ENCODE peak calls at places on chromosomes 11 and 22, in eight cellular contexts. One of them, this sample, is unnamed.

GRCh38 chr22:42318967-42319366 is 48.5 kb upstream of the TCF20 start:
- DNase-seq in tibial nerve: no peak
- DNase-seq in body of pancreas: no peak
- DNase-seq in CD8-positive, alpha-beta T cell: no peak
- DNase-seq in small intestine: no peak
- DNase-seq in A673: no peak
- DNase-seq in bronchial epithelial cell: no peak
- DNase-seq in Panc1: no peak
- DNase-seq in this sample: no peak

GRCh38 chr22:27719033-27719341 is 82.6 kb downstream of the MN1 start:
- DNase-seq in A673: no peak
- DNase-seq in tibial nerve: no peak
- DNase-seq in bronchial epithelial cell: peak; percentile 16
- DNase-seq in body of pancreas: no peak
- DNase-seq in Panc1: no peak
- DNase-seq in CD8-positive, alpha-beta T cell: no peak
- DNase-seq in small intestine: no peak
- DNase-seq in this sample: no peak

GRCh38 chr11:78262710-78263109 is 74.0 kb downstream of the USP35 start:
- DNase-seq in Panc1: no peak
- DNase-seq in A673: no peak
- DNase-seq in small intestine: no peak
- DNase-seq in tibial nerve: no peak
- DNase-seq in bronchial epithelial cell: no peak
- DNase-seq in CD8-positive, alpha-beta T cell: no peak
- DNase-seq in body of pancreas: no peak
- DNase-seq in this sample: no peak

GRCh38 chr11:117808768-117809167 is 11.8 kb upstream of the DSCAML1 start:
- DNase-seq in tibial nerve: no peak
- DNase-seq in CD8-positive, alpha-beta T cell: no peak
- DNase-seq in bronchial epithelial cell: no peak
- DNase-seq in A673: no peak
- DNase-seq in body of pancreas: no peak
- DNase-seq in small intestine: no peak
- DNase-seq in Panc1: no peak
- DNase-seq in this sample: no peak

GRCh38 chr11:64566042-64566914 is 24.7 kb upstream of the SLC22A12 start:
- DNase-seq in tibial nerve: no peak
- DNase-seq in small intestine: peak; percentile 51
- DNase-seq in Panc1: no peak
- DNase-seq in A673: peak; percentile 88
- DNase-seq in bronchial epithelial cell: peak; percentile 87
- DNase-seq in CD8-positive, alpha-beta T cell: no peak
- DNase-seq in body of pancreas: peak; percentile 84
- DNase-seq in this sample: peak; percentile 72

GRCh38 chr22:41286639-41287091 is 678 bp upstream of the RANGAP1 start:
- DNase-seq in CD8-positive, alpha-beta T cell: peak; percentile 34
- DNase-seq in body of pancreas: peak; percentile 56
- DNase-seq in tibial nerve: no peak
- DNase-seq in A673: peak; percentile 61
- DNase-seq in bronchial epithelial cell: no peak
- DNase-seq in Panc1: no peak
- DNase-seq in small intestine: no peak
- DNase-seq in this sample: no peak

GRCh38 chr11:103109818-103110388 is 677 bp downstream of the DYNC2H1 start:
- DNase-seq in tibial nerve: no peak
- DNase-seq in CD8-positive, alpha-beta T cell: no peak
- DNase-seq in small intestine: no peak
- DNase-seq in body of pancreas: no peak
- DNase-seq in bronchial epithelial cell: no peak
- DNase-seq in Panc1: peak; percentile 24
- DNase-seq in A673: peak; percentile 55
- DNase-seq in this sample: no peak

GRCh38 chr11:69718912-69719311 is 15.1 kb upstream of the FGF19 start:
- DNase-seq in small intestine: no peak
- DNase-seq in tibial nerve: no peak
- DNase-seq in CD8-positive, alpha-beta T cell: no peak
- DNase-seq in A673: no peak
- DNase-seq in bronchial epithelial cell: no peak
- DNase-seq in body of pancreas: no peak
- DNase-seq in Panc1: no peak
- DNase-seq in this sample: no peak

GRCh38 chr11:126465573-126466287 is 110.2 kb downstream of the ST3GAL4 start:
- DNase-seq in small intestine: no peak
- DNase-seq in body of pancreas: no peak
- DNase-seq in tibial nerve: no peak
- DNase-seq in A673: peak; percentile 92
- DNase-seq in Panc1: no peak
- DNase-seq in bronchial epithelial cell: no peak
- DNase-seq in CD8-positive, alpha-beta T cell: no peak
- DNase-seq in this sample: no peak

GRCh38 chr22:27128461-27129080 is 471.2 kb downstream of the MIAT start:
- DNase-seq in small intestine: no peak
- DNase-seq in bronchial epithelial cell: no peak
- DNase-seq in Panc1: no peak
- DNase-seq in tibial nerve: no peak
- DNase-seq in CD8-positive, alpha-beta T cell: no peak
- DNase-seq in body of pancreas: no peak
- DNase-seq in A673: peak; percentile 43
- DNase-seq in this sample: no peak

GRCh38 chr11:116913000-116913399 is 75.6 kb upstream of the APOA1 start:
- DNase-seq in CD8-positive, alpha-beta T cell: no peak
- DNase-seq in Panc1: no peak
- DNase-seq in body of pancreas: no peak
- DNase-seq in A673: no peak
- DNase-seq in tibial nerve: no peak
- DNase-seq in small intestine: no peak
- DNase-seq in bronchial epithelial cell: peak; percentile 77
- DNase-seq in this sample: no peak

GRCh38 chr11:33730716-33731115 is 5.5 kb downstream of the CD59 start:
- DNase-seq in Panc1: no peak
- DNase-seq in bronchial epithelial cell: no peak
- DNase-seq in small intestine: no peak
- DNase-seq in A673: no peak
- DNase-seq in body of pancreas: no peak
- DNase-seq in CD8-positive, alpha-beta T cell: no peak
- DNase-seq in tibial nerve: no peak
- DNase-seq in this sample: no peak

GRCh38 chr22:36238348-36239149 is 778 bp downstream of the APOL2 start:
- DNase-seq in body of pancreas: peak; percentile 35
- DNase-seq in A673: peak; percentile 32
- DNase-seq in small intestine: peak; percentile 53
- DNase-seq in Panc1: no peak
- DNase-seq in tibial nerve: no peak
- DNase-seq in CD8-positive, alpha-beta T cell: no peak
- DNase-seq in bronchial epithelial cell: no peak
- DNase-seq in this sample: no peak

GRCh38 chr22:42972592-42973535 is 42.1 kb downstream of the PACSIN2 start:
- DNase-seq in A673: no peak
- DNase-seq in CD8-positive, alpha-beta T cell: no peak
- DNase-seq in body of pancreas: no peak
- DNase-seq in tibial nerve: no peak
- DNase-seq in Panc1: no peak
- DNase-seq in small intestine: peak; percentile 77
- DNase-seq in bronchial epithelial cell: no peak
- DNase-seq in this sample: no peak

GRCh38 chr11:60701509-60701818 is 2.1 kb downstream of the MS4A8 start:
- DNase-seq in Panc1: no peak
- DNase-seq in bronchial epithelial cell: no peak
- DNase-seq in CD8-positive, alpha-beta T cell: no peak
- DNase-seq in body of pancreas: no peak
- DNase-seq in A673: no peak
- DNase-seq in small intestine: no peak
- DNase-seq in tibial nerve: no peak
- DNase-seq in this sample: no peak

DNA sequence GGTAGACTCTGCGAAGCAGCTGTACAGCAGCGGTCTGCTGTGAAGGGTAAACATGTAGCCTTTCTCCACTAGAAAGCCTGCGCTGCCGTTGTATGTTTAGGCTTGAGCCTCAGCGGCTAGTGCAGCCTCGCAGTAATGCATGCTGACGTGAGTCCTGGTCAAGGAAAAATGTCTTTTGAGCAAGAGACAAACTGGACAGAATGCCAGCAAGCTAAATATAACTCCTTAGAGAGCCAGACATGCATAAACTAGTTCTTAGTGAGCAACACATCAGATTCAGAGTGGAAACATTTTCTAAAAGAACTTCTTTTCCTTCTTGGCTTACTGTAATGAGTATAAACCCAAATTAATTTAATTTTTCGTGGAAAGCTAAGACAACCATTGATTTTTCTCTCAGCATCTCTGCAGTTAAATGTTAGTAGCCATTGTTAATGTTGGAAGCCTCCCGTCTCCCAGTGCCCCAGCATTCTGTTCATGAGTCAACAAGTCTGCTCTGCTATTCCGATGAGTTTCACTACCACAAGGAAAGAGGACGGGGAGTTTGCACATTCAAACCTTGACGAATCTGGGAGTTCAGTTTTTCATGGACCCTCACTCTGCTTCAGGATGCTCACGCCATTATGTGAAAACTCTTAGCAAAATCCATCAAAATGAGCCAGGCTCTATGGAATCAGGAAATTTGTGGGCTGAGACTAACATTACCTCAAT is 51.4 kb downstream of the JAM3 start:
- DNase-seq in small intestine: no peak
- DNase-seq in A673: no peak
- DNase-seq in body of pancreas: no peak
- DNase-seq in tibial nerve: no peak
- DNase-seq in CD8-positive, alpha-beta T cell: no peak
- DNase-seq in Panc1: no peak
- DNase-seq in bronchial epithelial cell: peak; percentile 90
- DNase-seq in this sample: no peak
- H3K4me3 ChIP-seq in small intestine: no peak overlapping the region
- H3K4me3 ChIP-seq in A673: no peak overlapping the region
- H3K4me3 ChIP-seq in body of pancreas: no peak overlapping the region
- H3K4me3 ChIP-seq in tibial nerve: peak overlapping the region; percentile 25
- H3K4me3 ChIP-seq in CD8-positive, alpha-beta T cell: no peak overlapping the region
- H3K4me3 ChIP-seq in Panc1: no peak overlapping the region
- H3K4me3 ChIP-seq in bronchial epithelial cell: no peak overlapping the region
- H3K4me3 ChIP-seq in this sample: no peak overlapping the region

GRCh38 chr11:67406969-67407699 is 3.3 kb downstream of the TBC1D10C start:
- DNase-seq in Panc1: no peak
- DNase-seq in bronchial epithelial cell: no peak
- DNase-seq in CD8-positive, alpha-beta T cell: no peak
- DNase-seq in A673: no peak
- DNase-seq in tibial nerve: no peak
- DNase-seq in small intestine: no peak
- DNase-seq in body of pancreas: no peak
- DNase-seq in this sample: no peak

GRCh38 chr11:67405688-67406339 is 1.9 kb downstream of the TBC1D10C start:
- DNase-seq in tibial nerve: no peak
- DNase-seq in CD8-positive, alpha-beta T cell: no peak
- DNase-seq in body of pancreas: no peak
- DNase-seq in Panc1: no peak
- DNase-seq in bronchial epithelial cell: no peak
- DNase-seq in A673: no peak
- DNase-seq in small intestine: no peak
- DNase-seq in this sample: no peak

GRCh38 chr11:67406420-67406968 is 2.6 kb downstream of the TBC1D10C start:
- DNase-seq in small intestine: no peak
- DNase-seq in CD8-positive, alpha-beta T cell: no peak
- DNase-seq in bronchial epithelial cell: no peak
- DNase-seq in body of pancreas: no peak
- DNase-seq in Panc1: no peak
- DNase-seq in tibial nerve: no peak
- DNase-seq in A673: no peak
- DNase-seq in this sample: no peak

GRCh38 chr11:67405196-67405567 is 1.3 kb downstream of the TBC1D10C start:
- DNase-seq in body of pancreas: no peak
- DNase-seq in A673: no peak
- DNase-seq in small intestine: no peak
- DNase-seq in bronchial epithelial cell: no peak
- DNase-seq in CD8-positive, alpha-beta T cell: no peak
- DNase-seq in tibial nerve: no peak
- DNase-seq in Panc1: no peak
- DNase-seq in this sample: no peak

GRCh38 chr11:67404515-67405195 is 772 bp downstream of the TBC1D10C start:
- DNase-seq in A673: no peak
- DNase-seq in body of pancreas: no peak
- DNase-seq in Panc1: no peak
- DNase-seq in tibial nerve: no peak
- DNase-seq in small intestine: peak; percentile 36
- DNase-seq in CD8-positive, alpha-beta T cell: peak; percentile 55
- DNase-seq in bronchial epithelial cell: no peak
- DNase-seq in this sample: no peak
- H3K4me3 ChIP-seq in A673: no peak overlapping the region
- H3K4me3 ChIP-seq in body of pancreas: no peak overlapping the region
- H3K4me3 ChIP-seq in Panc1: no peak overlapping the region
- H3K4me3 ChIP-seq in tibial nerve: peak overlapping the region; percentile 31
- H3K4me3 ChIP-seq in small intestine: peak overlapping the region; percentile 49
- H3K4me3 ChIP-seq in CD8-positive, alpha-beta T cell: peak overlapping the region; percentile 66
- H3K4me3 ChIP-seq in bronchial epithelial cell: no peak overlapping the region
- H3K4me3 ChIP-seq in this sample: no peak overlapping the region

GRCh38 chr11:128621491-128622136 is 34.3 kb upstream of the ETS1 start:
- DNase-seq in A673: no peak
- DNase-seq in bronchial epithelial cell: peak; percentile 52
- DNase-seq in body of pancreas: no peak
- DNase-seq in tibial nerve: no peak
- DNase-seq in CD8-positive, alpha-beta T cell: no peak
- DNase-seq in Panc1: no peak
- DNase-seq in small intestine: no peak
- DNase-seq in this sample: no peak

GRCh38 chr11:128622137-128622523 is 34.8 kb upstream of the ETS1 start:
- DNase-seq in Panc1: no peak
- DNase-seq in body of pancreas: no peak
- DNase-seq in tibial nerve: no peak
- DNase-seq in CD8-positive, alpha-beta T cell: no peak
- DNase-seq in small intestine: no peak
- DNase-seq in bronchial epithelial cell: no peak
- DNase-seq in A673: no peak
- DNase-seq in this sample: no peak

GRCh38 chr11:128619540-128620305 is 32.4 kb upstream of the ETS1 start:
- DNase-seq in Panc1: no peak
- DNase-seq in bronchial epithelial cell: no peak
- DNase-seq in body of pancreas: no peak
- DNase-seq in A673: no peak
- DNase-seq in small intestine: no peak
- DNase-seq in CD8-positive, alpha-beta T cell: no peak
- DNase-seq in tibial nerve: no peak
- DNase-seq in this sample: no peak

GRCh38 chr11:128624269-128625170 is 37.2 kb upstream of the ETS1 start:
- DNase-seq in Panc1: no peak
- DNase-seq in tibial nerve: no peak
- DNase-seq in small intestine: peak; percentile 19
- DNase-seq in CD8-positive, alpha-beta T cell: peak; percentile 62
- DNase-seq in bronchial epithelial cell: peak; percentile 49
- DNase-seq in A673: no peak
- DNase-seq in body of pancreas: peak; percentile 49
- DNase-seq in this sample: no peak

GRCh38 chr11:128620306-128621175 is 33.2 kb upstream of the ETS1 start:
- DNase-seq in Panc1: no peak
- DNase-seq in A673: no peak
- DNase-seq in small intestine: no peak
- DNase-seq in body of pancreas: no peak
- DNase-seq in CD8-positive, alpha-beta T cell: no peak
- DNase-seq in tibial nerve: no peak
- DNase-seq in bronchial epithelial cell: no peak
- DNase-seq in this sample: no peak
- H3K4me3 ChIP-seq in Panc1: no peak overlapping the region
- H3K4me3 ChIP-seq in A673: no peak overlapping the region
- H3K4me3 ChIP-seq in small intestine: no peak overlapping the region
- H3K4me3 ChIP-seq in body of pancreas: no peak overlapping the region
- H3K4me3 ChIP-seq in CD8-positive, alpha-beta T cell: no peak overlapping the region
- H3K4me3 ChIP-seq in tibial nerve: no peak overlapping the region
- H3K4me3 ChIP-seq in bronchial epithelial cell: no peak overlapping the region
- H3K4me3 ChIP-seq in this sample: no peak overlapping the region

GRCh38 chr11:17393472-17393871 is 5.0 kb upstream of the KCNJ11 start:
- DNase-seq in bronchial epithelial cell: no peak
- DNase-seq in body of pancreas: no peak
- DNase-seq in CD8-positive, alpha-beta T cell: no peak
- DNase-seq in tibial nerve: no peak
- DNase-seq in small intestine: no peak
- DNase-seq in Panc1: no peak
- DNase-seq in A673: no peak
- DNase-seq in this sample: no peak
- H3K4me3 ChIP-seq in bronchial epithelial cell: no peak overlapping the region
- H3K4me3 ChIP-seq in body of pancreas: no peak overlapping the region
- H3K4me3 ChIP-seq in CD8-positive, alpha-beta T cell: no peak overlapping the region
- H3K4me3 ChIP-seq in tibial nerve: no peak overlapping the region
- H3K4me3 ChIP-seq in small intestine: no peak overlapping the region
- H3K4me3 ChIP-seq in Panc1: no peak overlapping the region
- H3K4me3 ChIP-seq in A673: no peak overlapping the region
- H3K4me3 ChIP-seq in this sample: no peak overlapping the region

This sample was measured in neuronal stem cell.